ENCODE peak calls at places on chromosomes 12 and 14, in five cellular contexts. One of them, this sample, is unnamed.

GRCh38 chr14:29601559-29602109 is 326.0 kb downstream of the PRKD1 start:
- DNase-seq in adrenal gland: no peak
- DNase-seq in mucosa of descending colon: no peak
- DNase-seq in HFF-Myc: no peak
- DNase-seq in CD8-positive, alpha-beta T cell: no peak
- DNase-seq in this sample: peak; percentile 10

GRCh38 chr12:30961030-30961429 is 34.5 kb downstream of the TSPAN11 start:
- DNase-seq in CD8-positive, alpha-beta T cell: no peak
- DNase-seq in HFF-Myc: no peak
- DNase-seq in adrenal gland: no peak
- DNase-seq in mucosa of descending colon: no peak
- DNase-seq in this sample: no peak

GRCh38 chr12:24201258-24201970 is 251.9 kb upstream of the SOX5 start:
- DNase-seq in HFF-Myc: no peak
- DNase-seq in CD8-positive, alpha-beta T cell: no peak
- DNase-seq in adrenal gland: no peak
- DNase-seq in mucosa of descending colon: no peak
- DNase-seq in this sample: no peak

GRCh38 chr14:67365476-67365875 is 5.3 kb downstream of the EIF2S1 start:
- DNase-seq in adrenal gland: no peak
- DNase-seq in mucosa of descending colon: no peak
- DNase-seq in HFF-Myc: no peak
- DNase-seq in CD8-positive, alpha-beta T cell: no peak
- DNase-seq in this sample: no peak

GRCh38 chr14:78310263-78310662 is 140.1 kb downstream of the NRXN3 start:
- DNase-seq in CD8-positive, alpha-beta T cell: no peak
- DNase-seq in HFF-Myc: no peak
- DNase-seq in adrenal gland: no peak
- DNase-seq in mucosa of descending colon: no peak
- DNase-seq in this sample: no peak

GRCh38 chr12:118544569-118544968 is 168.2 kb downstream of the SUDS3 start:
- DNase-seq in adrenal gland: no peak
- DNase-seq in CD8-positive, alpha-beta T cell: no peak
- DNase-seq in HFF-Myc: no peak
- DNase-seq in mucosa of descending colon: no peak
- DNase-seq in this sample: peak; percentile 2

GRCh38 chr14:70897475-70897874 is 9.8 kb upstream of the PCNX1 start:
- DNase-seq in HFF-Myc: no peak
- DNase-seq in adrenal gland: no peak
- DNase-seq in mucosa of descending colon: no peak
- DNase-seq in CD8-positive, alpha-beta T cell: no peak
- DNase-seq in this sample: no peak

GRCh38 chr12:130988261-130989175 is 34.8 kb downstream of the ADGRD1 start:
- DNase-seq in HFF-Myc: no peak
- DNase-seq in adrenal gland: no peak
- DNase-seq in CD8-positive, alpha-beta T cell: no peak
- DNase-seq in mucosa of descending colon: no peak
- DNase-seq in this sample: no peak

GRCh38 chr14:98187302-98187701 is 1084.7 kb downstream of the BCL11B start:
- DNase-seq in CD8-positive, alpha-beta T cell: no peak
- DNase-seq in adrenal gland: no peak
- DNase-seq in HFF-Myc: no peak
- DNase-seq in mucosa of descending colon: no peak
- DNase-seq in this sample: no peak

GRCh38 chr14:50631408-50631821 is 36.7 kb downstream of the SAV1 start:
- DNase-seq in mucosa of descending colon: no peak
- DNase-seq in CD8-positive, alpha-beta T cell: no peak
- DNase-seq in HFF-Myc: no peak
- DNase-seq in adrenal gland: no peak
- DNase-seq in this sample: no peak

GRCh38 chr12:100801335-100801734 is 6.8 kb downstream of the ANO4 start:
- DNase-seq in adrenal gland: no peak
- DNase-seq in HFF-Myc: no peak
- DNase-seq in CD8-positive, alpha-beta T cell: no peak
- DNase-seq in mucosa of descending colon: no peak
- DNase-seq in this sample: no peak

GRCh38 chr14:67265131-67265530 is 23.9 kb downstream of the PALS1 start:
- DNase-seq in HFF-Myc: no peak
- DNase-seq in mucosa of descending colon: no peak
- DNase-seq in CD8-positive, alpha-beta T cell: no peak
- DNase-seq in adrenal gland: no peak
- DNase-seq in this sample: no peak

GRCh38 chr12:59887204-59887603 is 291.4 kb downstream of the SLC16A7 start:
- DNase-seq in mucosa of descending colon: no peak
- DNase-seq in CD8-positive, alpha-beta T cell: no peak
- DNase-seq in adrenal gland: no peak
- DNase-seq in HFF-Myc: no peak
- DNase-seq in this sample: no peak

GRCh38 chr12:71556471-71556870 is 107.2 kb downstream of the ZFC3H1 start:
- DNase-seq in CD8-positive, alpha-beta T cell: no peak
- DNase-seq in HFF-Myc: no peak
- DNase-seq in adrenal gland: no peak
- DNase-seq in mucosa of descending colon: no peak
- DNase-seq in this sample: no peak

GRCh38 chr12:5232291-5232690 is 188.6 kb downstream of the KCNA5 start:
- DNase-seq in CD8-positive, alpha-beta T cell: no peak
- DNase-seq in HFF-Myc: no peak
- DNase-seq in adrenal gland: no peak
- DNase-seq in mucosa of descending colon: no peak
- DNase-seq in this sample: no peak
- H3K4me3 ChIP-seq in CD8-positive, alpha-beta T cell: no peak overlapping the region
- H3K4me3 ChIP-seq in HFF-Myc: no peak overlapping the region
- H3K4me3 ChIP-seq in adrenal gland: no peak overlapping the region
- H3K4me3 ChIP-seq in mucosa of descending colon: no peak overlapping the region
- H3K4me3 ChIP-seq in this sample: no peak overlapping the region

DNA sequence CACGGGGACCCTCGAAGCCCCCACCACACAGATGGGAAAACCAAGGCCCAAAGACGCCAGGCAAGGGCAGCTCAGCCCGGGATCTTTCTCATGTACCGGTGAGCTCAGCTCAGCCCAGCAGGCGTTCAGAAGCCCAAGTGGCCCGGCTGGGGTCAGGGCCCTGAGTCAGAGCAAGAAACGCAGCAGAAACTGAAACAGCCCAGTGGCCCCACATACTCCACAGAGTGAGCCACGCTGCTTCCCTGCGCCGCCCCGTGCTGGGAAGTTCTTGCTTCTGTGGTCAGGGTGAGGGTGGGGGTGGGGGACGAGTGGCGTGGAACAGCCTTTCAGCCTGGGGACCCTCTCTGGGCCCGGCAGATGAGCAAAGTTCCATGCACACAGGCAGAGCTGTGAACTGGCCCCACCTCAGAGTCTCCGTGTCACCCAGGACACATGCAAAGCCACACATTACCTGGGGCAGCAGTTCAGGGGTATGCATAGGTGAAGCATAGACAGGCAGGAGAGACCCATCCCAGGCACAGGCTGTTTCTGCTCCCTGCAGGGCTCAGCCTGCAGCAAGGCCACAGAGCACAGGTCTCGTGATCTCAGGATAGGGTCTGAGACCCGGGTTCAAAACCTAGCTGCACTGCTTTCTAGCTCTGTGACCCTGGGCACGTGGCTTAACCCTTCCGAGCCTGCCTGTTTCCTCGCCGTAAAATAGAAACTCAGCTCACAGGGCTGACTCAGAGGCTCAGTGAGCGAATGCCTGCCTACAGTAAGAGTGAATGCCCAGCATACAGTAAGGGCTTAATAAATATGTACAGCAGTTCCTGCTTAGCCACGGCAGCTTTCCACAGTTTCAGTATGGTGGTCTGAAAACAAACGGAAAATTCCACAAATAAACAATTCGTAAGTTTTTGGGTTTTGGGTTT is 21.6 kb downstream of the NCOR2 start:
- DNase-seq in mucosa of descending colon: peak; percentile 79
- DNase-seq in CD8-positive, alpha-beta T cell: no peak
- DNase-seq in HFF-Myc: no peak
- DNase-seq in adrenal gland: peak; percentile 95
- DNase-seq in this sample: no peak
- H3K4me3 ChIP-seq in mucosa of descending colon: no peak overlapping the region
- H3K4me3 ChIP-seq in CD8-positive, alpha-beta T cell: no peak overlapping the region
- H3K4me3 ChIP-seq in HFF-Myc: no peak overlapping the region
- H3K4me3 ChIP-seq in adrenal gland: no peak overlapping the region
- H3K4me3 ChIP-seq in this sample: no peak overlapping the region

GRCh38 chr14:52514046-52514811 is 38.1 kb downstream of the TXNDC16 start:
- DNase-seq in mucosa of descending colon: no peak
- DNase-seq in CD8-positive, alpha-beta T cell: no peak
- DNase-seq in adrenal gland: no peak
- DNase-seq in HFF-Myc: no peak
- DNase-seq in this sample: no peak

DNA sequence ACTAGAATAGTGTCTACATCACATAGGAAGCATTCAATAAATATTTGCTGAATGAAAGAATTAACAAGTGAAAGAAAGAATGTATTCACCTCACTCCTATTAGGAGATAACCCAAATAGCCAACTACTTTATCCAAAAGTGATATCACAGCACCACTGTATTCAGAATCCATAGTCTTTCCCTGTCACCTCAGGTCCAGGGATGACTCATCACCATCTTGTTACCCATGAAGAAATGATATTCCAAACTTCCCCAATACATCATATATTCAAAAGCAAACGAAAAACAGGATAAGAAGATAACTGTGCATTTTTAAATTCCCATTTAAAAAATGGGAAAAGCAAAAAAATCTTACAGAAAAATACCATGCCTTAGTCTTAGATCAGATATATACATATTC is 39.1 kb downstream of the TXNDC16 start:
- DNase-seq in mucosa of descending colon: no peak
- DNase-seq in HFF-Myc: no peak
- DNase-seq in adrenal gland: no peak
- DNase-seq in CD8-positive, alpha-beta T cell: no peak
- DNase-seq in this sample: no peak
- H3K4me3 ChIP-seq in mucosa of descending colon: no peak overlapping the region
- H3K4me3 ChIP-seq in HFF-Myc: no peak overlapping the region
- H3K4me3 ChIP-seq in adrenal gland: no peak overlapping the region
- H3K4me3 ChIP-seq in CD8-positive, alpha-beta T cell: no peak overlapping the region
- H3K4me3 ChIP-seq in this sample: no peak overlapping the region

GRCh38 chr12:47020211-47020821 is 59.1 kb upstream of the PCED1B start:
- DNase-seq in adrenal gland: no peak
- DNase-seq in mucosa of descending colon: no peak
- DNase-seq in CD8-positive, alpha-beta T cell: no peak
- DNase-seq in HFF-Myc: no peak
- DNase-seq in this sample: no peak

GRCh38 chr12:47021298-47021697 is 58.1 kb upstream of the PCED1B start:
- DNase-seq in adrenal gland: no peak
- DNase-seq in mucosa of descending colon: no peak
- DNase-seq in CD8-positive, alpha-beta T cell: no peak
- DNase-seq in HFF-Myc: peak; percentile 91
- DNase-seq in this sample: peak; percentile 67

GRCh38 chr12:47015381-47015780 is 64.0 kb upstream of the PCED1B start:
- DNase-seq in CD8-positive, alpha-beta T cell: no peak
- DNase-seq in HFF-Myc: no peak
- DNase-seq in adrenal gland: no peak
- DNase-seq in mucosa of descending colon: no peak
- DNase-seq in this sample: no peak

GRCh38 chr12:47017041-47017713 is 62.2 kb upstream of the PCED1B start:
- DNase-seq in adrenal gland: peak; percentile 31
- DNase-seq in HFF-Myc: no peak
- DNase-seq in CD8-positive, alpha-beta T cell: no peak
- DNase-seq in mucosa of descending colon: no peak
- DNase-seq in this sample: no peak

DNA sequence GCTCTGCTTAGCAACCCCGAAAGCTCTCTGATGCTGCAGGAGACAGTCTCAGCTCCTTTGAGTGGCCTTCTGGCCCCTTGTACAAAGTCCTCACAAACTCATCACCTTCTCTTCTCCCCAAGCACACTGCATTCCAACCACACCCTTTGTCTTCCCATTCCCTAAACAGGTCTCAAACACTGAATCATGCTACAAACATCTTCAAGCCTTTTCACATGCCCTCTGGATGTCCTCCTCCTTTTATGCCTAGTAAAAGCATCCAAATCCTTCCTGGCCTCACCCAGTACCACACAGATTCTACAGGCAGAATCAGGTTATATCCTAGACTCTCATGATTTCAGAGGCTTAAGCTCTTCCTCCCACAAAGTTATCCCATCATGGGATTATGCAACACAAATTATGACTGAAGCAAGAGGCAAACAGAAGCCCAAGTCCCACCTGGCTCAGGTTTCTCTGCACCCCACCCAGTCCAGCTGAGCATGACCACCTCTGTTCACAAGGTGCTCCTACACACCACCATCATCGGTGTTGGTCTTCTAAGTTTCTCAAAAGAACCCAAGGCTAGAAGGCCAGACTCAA is 61.4 kb upstream of the PCED1B start:
- DNase-seq in CD8-positive, alpha-beta T cell: no peak
- DNase-seq in mucosa of descending colon: no peak
- DNase-seq in adrenal gland: no peak
- DNase-seq in HFF-Myc: no peak
- DNase-seq in this sample: no peak
- H3K4me3 ChIP-seq in CD8-positive, alpha-beta T cell: no peak overlapping the region
- H3K4me3 ChIP-seq in mucosa of descending colon: no peak overlapping the region
- H3K4me3 ChIP-seq in adrenal gland: no peak overlapping the region
- H3K4me3 ChIP-seq in HFF-Myc: no peak overlapping the region
- H3K4me3 ChIP-seq in this sample: no peak overlapping the region

GRCh38 chr12:22285871-22286270 is 48.6 kb downstream of the ST8SIA1 start:
- DNase-seq in mucosa of descending colon: no peak
- DNase-seq in CD8-positive, alpha-beta T cell: no peak
- DNase-seq in adrenal gland: no peak
- DNase-seq in HFF-Myc: no peak
- DNase-seq in this sample: no peak

GRCh38 chr12:22287056-22287455 is 47.5 kb downstream of the ST8SIA1 start:
- DNase-seq in adrenal gland: no peak
- DNase-seq in HFF-Myc: no peak
- DNase-seq in CD8-positive, alpha-beta T cell: no peak
- DNase-seq in mucosa of descending colon: no peak
- DNase-seq in this sample: no peak

GRCh38 chr12:22286569-22286968 is 47.9 kb downstream of the ST8SIA1 start:
- DNase-seq in adrenal gland: no peak
- DNase-seq in CD8-positive, alpha-beta T cell: no peak
- DNase-seq in mucosa of descending colon: no peak
- DNase-seq in HFF-Myc: peak; percentile 39
- DNase-seq in this sample: peak; percentile 93

GRCh38 chr12:22289250-22289649 is 45.3 kb downstream of the ST8SIA1 start:
- DNase-seq in adrenal gland: no peak
- DNase-seq in mucosa of descending colon: no peak
- DNase-seq in HFF-Myc: no peak
- DNase-seq in CD8-positive, alpha-beta T cell: no peak
- DNase-seq in this sample: no peak

GRCh38 chr12:22287776-22288621 is 46.5 kb downstream of the ST8SIA1 start:
- DNase-seq in CD8-positive, alpha-beta T cell: no peak
- DNase-seq in HFF-Myc: no peak
- DNase-seq in adrenal gland: no peak
- DNase-seq in mucosa of descending colon: no peak
- DNase-seq in this sample: no peak
- H3K4me3 ChIP-seq in CD8-positive, alpha-beta T cell: no peak overlapping the region
- H3K4me3 ChIP-seq in HFF-Myc: no peak overlapping the region
- H3K4me3 ChIP-seq in adrenal gland: no peak overlapping the region
- H3K4me3 ChIP-seq in mucosa of descending colon: no peak overlapping the region
- H3K4me3 ChIP-seq in this sample: no peak overlapping the region

GRCh38 chr12:12682284-12682683 is 13.7 kb downstream of the GPR19 start:
- DNase-seq in adrenal gland: no peak
- DNase-seq in HFF-Myc: no peak
- DNase-seq in mucosa of descending colon: no peak
- DNase-seq in CD8-positive, alpha-beta T cell: no peak
- DNase-seq in this sample: no peak
- H3K4me3 ChIP-seq in adrenal gland: no peak overlapping the region
- H3K4me3 ChIP-seq in HFF-Myc: no peak overlapping the region
- H3K4me3 ChIP-seq in mucosa of descending colon: no peak overlapping the region
- H3K4me3 ChIP-seq in CD8-positive, alpha-beta T cell: no peak overlapping the region
- H3K4me3 ChIP-seq in this sample: no peak overlapping the region

This sample was measured in skeletal muscle cell.